ENCODE peak calls at places on chromosomes 12 and 14, in eight cellular contexts. One of them, this sample, is unnamed.

GRCh38 chr12:96514328-96514727 is 25.0 kb downstream of the CFAP54 start:
- DNase-seq in SW 1271: no peak
- DNase-seq in EL: no peak
- DNase-seq in fibroblast of the aortic adventitia: no peak
- DNase-seq in NCI-H526 treated with DMSO at 0.1 percent for 48 hours: peak
- DNase-seq in RPMI7951: no peak
- DNase-seq in NCI-H510A treated with DMSO at 0.1 percent for 48 hours: no peak
- DNase-seq in T-helper 2 cell: no peak
- DNase-seq in this sample: no peak

GRCh38 chr14:100375273-100375962 is 52.3 kb downstream of the SLC25A47 start:
- DNase-seq in SW 1271: no peak
- DNase-seq in EL: peak
- DNase-seq in fibroblast of the aortic adventitia: peak
- DNase-seq in NCI-H526 treated with DMSO at 0.1 percent for 48 hours: no peak
- DNase-seq in RPMI7951: peak
- DNase-seq in NCI-H510A treated with DMSO at 0.1 percent for 48 hours: no peak
- DNase-seq in T-helper 2 cell: no peak
- DNase-seq in this sample: no peak

GRCh38 chr12:98922871-98923270 is 277.8 kb downstream of the APAF1 start:
- DNase-seq in SW 1271: no peak
- DNase-seq in EL: no peak
- DNase-seq in fibroblast of the aortic adventitia: no peak
- DNase-seq in NCI-H526 treated with DMSO at 0.1 percent for 48 hours: no peak
- DNase-seq in RPMI7951: no peak
- DNase-seq in NCI-H510A treated with DMSO at 0.1 percent for 48 hours: no peak
- DNase-seq in T-helper 2 cell: no peak
- DNase-seq in this sample: no peak

GRCh38 chr14:91281346-91281745 is 36.8 kb upstream of the GPR68 start:
- DNase-seq in SW 1271: no peak
- DNase-seq in EL: peak
- DNase-seq in fibroblast of the aortic adventitia: no peak
- DNase-seq in NCI-H526 treated with DMSO at 0.1 percent for 48 hours: no peak
- DNase-seq in RPMI7951: peak
- DNase-seq in NCI-H510A treated with DMSO at 0.1 percent for 48 hours: no peak
- DNase-seq in T-helper 2 cell: no peak
- DNase-seq in this sample: no peak

GRCh38 chr12:118237908-118238307 is 102.0 kb downstream of the PEBP1 start:
- DNase-seq in SW 1271: no peak
- DNase-seq in EL: peak
- DNase-seq in fibroblast of the aortic adventitia: peak
- DNase-seq in NCI-H526 treated with DMSO at 0.1 percent for 48 hours: no peak
- DNase-seq in RPMI7951: peak
- DNase-seq in NCI-H510A treated with DMSO at 0.1 percent for 48 hours: no peak
- DNase-seq in T-helper 2 cell: no peak
- DNase-seq in this sample: no peak

GRCh38 chr12:101551362-101552114 is 43.2 kb upstream of the MYBPC1 start:
- DNase-seq in SW 1271: no peak
- DNase-seq in EL: no peak
- DNase-seq in fibroblast of the aortic adventitia: no peak
- DNase-seq in NCI-H526 treated with DMSO at 0.1 percent for 48 hours: no peak
- DNase-seq in RPMI7951: no peak
- DNase-seq in NCI-H510A treated with DMSO at 0.1 percent for 48 hours: no peak
- DNase-seq in T-helper 2 cell: no peak
- DNase-seq in this sample: no peak

GRCh38 chr12:117863004-117863709 is 105.6 kb downstream of the KSR2 start:
- DNase-seq in SW 1271: no peak
- DNase-seq in EL: peak
- DNase-seq in fibroblast of the aortic adventitia: no peak
- DNase-seq in NCI-H526 treated with DMSO at 0.1 percent for 48 hours: no peak
- DNase-seq in RPMI7951: peak
- DNase-seq in NCI-H510A treated with DMSO at 0.1 percent for 48 hours: no peak
- DNase-seq in T-helper 2 cell: no peak
- DNase-seq in this sample: no peak

GRCh38 chr12:52267266-52267665 is 7.2 kb upstream of the KRT86 start:
- DNase-seq in SW 1271: no peak
- DNase-seq in EL: no peak
- DNase-seq in fibroblast of the aortic adventitia: no peak
- DNase-seq in NCI-H526 treated with DMSO at 0.1 percent for 48 hours: no peak
- DNase-seq in RPMI7951: no peak
- DNase-seq in NCI-H510A treated with DMSO at 0.1 percent for 48 hours: no peak
- DNase-seq in T-helper 2 cell: no peak
- DNase-seq in this sample: no peak

GRCh38 chr14:91361236-91361811 is 56.3 kb downstream of the CCDC88C start:
- DNase-seq in SW 1271: no peak
- DNase-seq in EL: no peak
- DNase-seq in fibroblast of the aortic adventitia: peak
- DNase-seq in NCI-H526 treated with DMSO at 0.1 percent for 48 hours: no peak
- DNase-seq in RPMI7951: peak
- DNase-seq in NCI-H510A treated with DMSO at 0.1 percent for 48 hours: peak
- DNase-seq in T-helper 2 cell: no peak
- DNase-seq in this sample: no peak

GRCh38 chr12:23025372-23026021 is 400.5 kb downstream of the ETNK1 start:
- DNase-seq in SW 1271: no peak
- DNase-seq in EL: no peak
- DNase-seq in fibroblast of the aortic adventitia: no peak
- DNase-seq in NCI-H526 treated with DMSO at 0.1 percent for 48 hours: peak
- DNase-seq in RPMI7951: no peak
- DNase-seq in NCI-H510A treated with DMSO at 0.1 percent for 48 hours: no peak
- DNase-seq in T-helper 2 cell: no peak
- DNase-seq in this sample: no peak

GRCh38 chr14:24192933-24193332 is 2.3 kb downstream of the TM9SF1 start:
- DNase-seq in SW 1271: no peak
- DNase-seq in EL: no peak
- DNase-seq in fibroblast of the aortic adventitia: no peak
- DNase-seq in NCI-H526 treated with DMSO at 0.1 percent for 48 hours: no peak
- DNase-seq in RPMI7951: no peak
- DNase-seq in NCI-H510A treated with DMSO at 0.1 percent for 48 hours: no peak
- DNase-seq in T-helper 2 cell: no peak
- DNase-seq in this sample: no peak

GRCh38 chr12:22286569-22286968 is 47.9 kb downstream of the ST8SIA1 start:
- DNase-seq in SW 1271: no peak
- DNase-seq in EL: peak
- DNase-seq in fibroblast of the aortic adventitia: peak
- DNase-seq in NCI-H526 treated with DMSO at 0.1 percent for 48 hours: no peak
- DNase-seq in RPMI7951: peak
- DNase-seq in NCI-H510A treated with DMSO at 0.1 percent for 48 hours: no peak
- DNase-seq in T-helper 2 cell: no peak
- DNase-seq in this sample: no peak

GRCh38 chr14:69749956-69750355 is 17.0 kb upstream of the SRSF5 start:
- DNase-seq in SW 1271: no peak
- DNase-seq in EL: no peak
- DNase-seq in fibroblast of the aortic adventitia: no peak
- DNase-seq in NCI-H526 treated with DMSO at 0.1 percent for 48 hours: no peak
- DNase-seq in RPMI7951: no peak
- DNase-seq in NCI-H510A treated with DMSO at 0.1 percent for 48 hours: no peak
- DNase-seq in T-helper 2 cell: no peak
- DNase-seq in this sample: no peak

GRCh38 chr12:51959211-51959610 is 7.7 kb downstream of the ACVR1B start:
- DNase-seq in SW 1271: no peak
- DNase-seq in EL: no peak
- DNase-seq in fibroblast of the aortic adventitia: peak
- DNase-seq in NCI-H526 treated with DMSO at 0.1 percent for 48 hours: no peak
- DNase-seq in RPMI7951: no peak
- DNase-seq in NCI-H510A treated with DMSO at 0.1 percent for 48 hours: no peak
- DNase-seq in T-helper 2 cell: no peak
- DNase-seq in this sample: no peak

GRCh38 chr12:6612247-6612646 is 5.1 kb upstream of the CHD4 start:
- DNase-seq in SW 1271: no peak
- DNase-seq in EL: no peak
- DNase-seq in fibroblast of the aortic adventitia: no peak
- DNase-seq in NCI-H526 treated with DMSO at 0.1 percent for 48 hours: no peak
- DNase-seq in RPMI7951: no peak
- DNase-seq in NCI-H510A treated with DMSO at 0.1 percent for 48 hours: no peak
- DNase-seq in T-helper 2 cell: no peak
- DNase-seq in this sample: no peak

GRCh38 chr12:30973830-30974229 is 47.3 kb downstream of the TSPAN11 start:
- DNase-seq in SW 1271: no peak
- DNase-seq in EL: no peak
- DNase-seq in fibroblast of the aortic adventitia: no peak
- DNase-seq in NCI-H526 treated with DMSO at 0.1 percent for 48 hours: no peak
- DNase-seq in RPMI7951: no peak
- DNase-seq in NCI-H510A treated with DMSO at 0.1 percent for 48 hours: no peak
- DNase-seq in T-helper 2 cell: no peak
- DNase-seq in this sample: no peak

GRCh38 chr12:4049566-4050080 is 176.4 kb upstream of the PARP11 start:
- DNase-seq in SW 1271: no peak
- DNase-seq in EL: no peak
- DNase-seq in fibroblast of the aortic adventitia: no peak
- DNase-seq in NCI-H526 treated with DMSO at 0.1 percent for 48 hours: no peak
- DNase-seq in RPMI7951: no peak
- DNase-seq in NCI-H510A treated with DMSO at 0.1 percent for 48 hours: no peak
- DNase-seq in T-helper 2 cell: no peak
- DNase-seq in this sample: no peak

GRCh38 chr12:3896851-3897351 is 23.7 kb upstream of the PARP11 start:
- DNase-seq in SW 1271: no peak
- DNase-seq in EL: no peak
- DNase-seq in fibroblast of the aortic adventitia: no peak
- DNase-seq in NCI-H526 treated with DMSO at 0.1 percent for 48 hours: no peak
- DNase-seq in RPMI7951: no peak
- DNase-seq in NCI-H510A treated with DMSO at 0.1 percent for 48 hours: no peak
- DNase-seq in T-helper 2 cell: no peak
- DNase-seq in this sample: no peak

GRCh38 chr14:104520620-104521410 is 58.7 kb upstream of the C14orf180 start:
- DNase-seq in SW 1271: no peak
- DNase-seq in EL: no peak
- DNase-seq in fibroblast of the aortic adventitia: no peak
- DNase-seq in NCI-H526 treated with DMSO at 0.1 percent for 48 hours: no peak
- DNase-seq in RPMI7951: no peak
- DNase-seq in NCI-H510A treated with DMSO at 0.1 percent for 48 hours: no peak
- DNase-seq in T-helper 2 cell: no peak
- DNase-seq in this sample: no peak

GRCh38 chr14:36315159-36315853 is 5.1 kb downstream of the MBIP start:
- DNase-seq in SW 1271: no peak
- DNase-seq in EL: no peak
- DNase-seq in fibroblast of the aortic adventitia: no peak
- DNase-seq in NCI-H526 treated with DMSO at 0.1 percent for 48 hours: no peak
- DNase-seq in RPMI7951: no peak
- DNase-seq in NCI-H510A treated with DMSO at 0.1 percent for 48 hours: peak
- DNase-seq in T-helper 2 cell: no peak
- DNase-seq in this sample: no peak

This sample was measured in effector memory CD8-positive, alpha-beta T cell.